ENCODE peak calls at places on chromosomes 7 and 10, in six cellular contexts. E, X, F, G, Z and V are unnamed samples.

GRCh38 chr7:73555411-73555982 is 2.0 kb downstream of the BCL7B start:
- DNase-seq in E (no peak), X (no peak), F (no peak), G (no peak), Z (no peak), V (no peak)

GRCh38 chr7:26153823-26154783 is 2.1 kb downstream of the NFE2L3 start:
- DNase-seq in E (no peak), X (no peak), F (no peak), G (peak; percentile 68), Z (no peak), V (no peak)

GRCh38 chr10:120460776-120461175 is 3.7 kb downstream of the PLPP4 start:
- DNase-seq in E (no peak), X (no peak), F (no peak), G (peak; percentile 54), Z (no peak), V (no peak)

GRCh38 chr7:32785365-32785764 is 106.2 kb downstream of the KBTBD2 start:
- DNase-seq in E (no peak), X (no peak), F (no peak), G (no peak), Z (no peak), V (no peak)

GRCh38 chr10:69345890-69346474 is 67.7 kb downstream of the HK1 start:
- DNase-seq in E (no peak), X (no peak), F (no peak), G (no peak), Z (no peak), V (no peak)

GRCh38 chr10:95335933-95336699 is 45.3 kb upstream of the PDLIM1 start:
- DNase-seq in E (no peak), X (no peak), F (no peak), G (no peak), Z (no peak), V (no peak)

GRCh38 chr7:832968-833424 is 720 bp downstream of the SUN1 start:
- DNase-seq in E (no peak), X (no peak), F (peak; percentile 16), G (no peak), Z (no peak), V (no peak)

GRCh38 chr10:17586741-17587720 is 30.1 kb downstream of the HACD1 start:
- DNase-seq in E (no peak), X (no peak), F (no peak), G (peak; percentile 43), Z (no peak), V (no peak)

GRCh38 chr7:18866359-18867036 is 250.9 kb downstream of the TWIST1 start:
- DNase-seq in E (peak; percentile 4), X (no peak), F (no peak), G (peak; percentile 100), Z (no peak), V (no peak)

GRCh38 chr10:72588266-72588665 is 37.6 kb downstream of the MICU1 start:
- DNase-seq in E (no peak), X (no peak), F (no peak), G (no peak), Z (no peak), V (no peak)

GRCh38 chr7:42082144-42082543 is 154.9 kb downstream of the GLI3 start:
- DNase-seq in E (no peak), X (no peak), F (no peak), G (peak; percentile 84), Z (no peak), V (no peak)

GRCh38 chr10:22701132-22701851 is 13.1 kb downstream of the PIP4K2A start:
- DNase-seq in E (no peak), X (no peak), F (no peak), G (no peak), Z (no peak), V (no peak)

GRCh38 chr7:6251653-6252052 is 20.8 kb downstream of the CYTH3 start:
- DNase-seq in E (no peak), X (no peak), F (no peak), G (no peak), Z (no peak), V (no peak)

GRCh38 chr10:53697038-53697437 is 924.5 kb upstream of the MBL2 start:
- DNase-seq in E (no peak), X (no peak), F (no peak), G (no peak), Z (no peak), V (no peak)

GRCh38 chr7:14846405-14846804 is 56.1 kb downstream of the DGKB start:
- DNase-seq in E (no peak), X (no peak), F (no peak), G (no peak), Z (no peak), V (no peak)

GRCh38 chr10:28806481-28806880 is 129.2 kb downstream of the BAMBI start:
- DNase-seq in E (no peak), X (no peak), F (no peak), G (no peak), Z (no peak), V (no peak)

GRCh38 chr10:51747211-51747610 is 47.8 kb upstream of the CSTF2T start:
- DNase-seq in E (no peak), X (no peak), F (no peak), G (no peak), Z (no peak), V (no peak)

GRCh38 chr10:79092292-79092896 is 23.6 kb downstream of the ZMIZ1 start:
- DNase-seq in E (no peak), X (no peak), F (no peak), G (no peak), Z (no peak), V (no peak)

GRCh38 chr10:72738476-72738875 is 46.5 kb downstream of the MCU start:
- DNase-seq in E (no peak), X (no peak), F (no peak), G (no peak), Z (no peak), V (no peak)

GRCh38 chr7:145169908-145170307 is 334.1 kb upstream of the TPK1 start:
- DNase-seq in E (no peak), X (no peak), F (no peak), G (no peak), Z (no peak), V (no peak)

GRCh38 chr7:47264021-47264651 is 317.8 kb downstream of the TNS3 start:
- DNase-seq in E (no peak), X (no peak), F (no peak), G (no peak), Z (no peak), V (no peak)

GRCh38 chr10:110138197-110138812 is 69.1 kb upstream of the MXI1 start:
- DNase-seq in E (peak; percentile 53), X (no peak), F (no peak), G (peak; percentile 66), Z (no peak), V (no peak)

GRCh38 chr10:127986543-127987466 is 79.9 kb downstream of the PTPRE start:
- DNase-seq in E (no peak), X (no peak), F (no peak), G (no peak), Z (no peak), V (no peak)

GRCh38 chr7:116167177-116167576 is 43.2 kb upstream of the TES start:
- DNase-seq in E (no peak), X (no peak), F (no peak), G (no peak), Z (no peak), V (no peak)

GRCh38 chr10:34157501-34157900 is 657.6 kb downstream of the PARD3 start:
- DNase-seq in E (no peak), X (no peak), F (no peak), G (peak; percentile 45), Z (no peak), V (no peak)

DNA sequence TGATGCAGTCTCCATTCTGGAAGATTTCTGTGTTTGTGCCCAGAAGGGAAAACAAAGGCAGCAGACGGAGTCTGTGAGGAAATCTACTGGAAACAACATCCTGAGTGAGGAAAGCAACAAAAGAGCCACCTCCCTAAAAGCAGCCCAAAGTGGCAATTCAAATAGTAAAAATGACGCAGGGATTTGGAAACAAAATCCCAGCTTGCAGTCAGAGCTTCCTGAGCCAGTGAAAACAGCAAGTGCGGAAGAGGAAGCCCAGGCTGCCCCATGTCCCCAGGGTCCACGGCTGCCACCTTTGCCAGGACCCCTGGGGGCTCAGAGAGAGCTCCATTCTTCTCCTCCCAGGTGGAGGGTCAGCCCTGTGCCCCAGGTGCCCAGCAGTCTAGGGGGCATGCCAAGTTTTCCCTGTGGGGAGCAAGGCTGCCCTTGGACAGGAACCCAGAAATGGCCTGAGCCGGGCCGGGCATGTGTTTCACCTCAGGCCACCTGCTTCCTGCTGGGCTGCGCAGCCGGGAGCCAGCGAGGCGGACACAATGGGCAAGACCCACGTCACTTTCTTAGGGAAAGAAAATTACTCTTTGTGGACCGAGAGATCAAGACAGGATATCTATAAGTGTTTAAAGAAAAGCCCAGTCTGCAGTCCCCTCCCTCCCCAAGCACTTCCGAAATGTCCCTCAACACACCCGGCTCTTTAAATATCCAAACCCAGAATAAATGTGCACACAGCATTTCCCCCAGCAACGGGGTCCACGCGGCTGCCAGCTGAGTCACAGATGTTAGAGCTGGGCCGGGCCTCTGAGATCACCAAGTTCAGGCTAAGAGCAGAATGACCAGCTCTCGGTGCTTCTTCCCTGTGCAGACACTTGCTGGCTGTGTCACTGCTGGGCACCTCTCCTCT is 231.1 kb downstream of the ARHGAP12 start:
- DNase-seq in E (no peak), X (no peak), F (peak; percentile 84), G (peak; percentile 85), Z (peak; percentile 25), V (no peak)
- TF ChIP-seq POLR2A in E (no peak), X (no peak), F (no peak), G (no peak), Z (no peak), V (no peak)

DNA sequence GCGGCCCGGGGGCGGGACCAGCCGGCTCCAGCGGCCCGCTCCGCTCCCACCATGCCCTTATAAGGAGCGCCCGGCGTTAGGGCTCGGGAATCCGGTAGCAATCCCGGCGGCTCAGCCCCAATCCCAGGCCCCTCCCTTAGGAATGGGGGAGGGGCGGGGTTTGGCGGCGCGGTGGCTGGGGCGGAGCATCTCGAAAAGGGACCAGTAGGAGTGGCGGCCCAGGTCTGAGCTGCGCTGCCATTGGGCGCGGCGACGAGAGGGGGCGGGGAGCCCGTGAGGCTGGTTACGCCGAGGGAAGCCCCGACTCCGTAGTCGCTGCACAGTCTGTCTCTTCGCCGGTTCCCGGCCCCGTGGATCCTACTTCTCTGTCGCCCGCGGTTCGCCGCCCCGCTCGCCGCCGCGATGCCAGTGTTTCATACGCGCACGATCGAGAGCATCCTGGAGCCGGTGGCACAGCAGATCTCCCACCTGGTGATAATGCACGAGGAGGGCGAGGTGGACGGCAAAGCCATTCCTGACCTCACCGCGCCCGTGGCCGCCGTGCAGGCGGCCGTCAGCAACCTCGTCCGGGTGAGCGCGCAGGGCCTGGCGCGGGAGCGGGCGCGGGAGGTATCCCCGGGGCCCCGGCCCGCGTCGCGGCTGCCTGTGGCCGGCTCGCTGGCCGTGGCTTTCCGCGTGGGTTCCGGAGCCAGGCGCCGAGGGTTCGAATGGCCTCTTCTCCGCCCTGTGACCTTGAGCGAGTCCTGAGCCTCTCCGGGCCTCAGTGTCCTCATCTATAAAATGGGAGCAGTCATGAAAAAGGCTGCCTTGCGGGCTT is at the start of gene VCL:
- DNase-seq in E (peak; percentile 86), X (peak; percentile 88), F (peak; percentile 99), G (peak; percentile 97), Z (peak; percentile 85), V (peak; percentile 93)
- TF ChIP-seq POLR2A in E (peak; percentile 99), X (peak; percentile 93), F (peak; percentile 89), G (peak; percentile 99), Z (peak; percentile 29), V (peak; percentile 57)

GRCh38 chr7:2641406-2642393 is 9.9 kb downstream of the TTYH3 start:
- DNase-seq in E (no peak), X (no peak), F (peak; percentile 90), G (peak; percentile 97), Z (no peak), V (peak; percentile 68)
- TF ChIP-seq POLR2A in E (no peak), X (no peak), F (no peak), G (peak; percentile 51), Z (no peak), V (no peak)

DNA sequence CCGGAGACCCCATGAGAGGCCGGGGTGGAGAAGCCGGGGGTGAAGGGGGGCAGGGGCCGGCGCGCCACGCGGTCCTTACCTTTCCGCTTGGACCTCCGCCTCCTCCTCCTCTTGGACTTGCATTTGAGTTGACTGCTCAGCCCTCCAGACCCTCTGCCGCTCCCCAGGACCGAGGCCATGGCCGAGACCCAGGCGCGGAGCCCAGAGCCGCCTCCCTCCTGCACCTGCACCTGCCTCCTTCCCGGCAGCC is 428 bp downstream of the ADARB2 start:
- DNase-seq in E (no peak), X (no peak), F (no peak), G (no peak), Z (no peak), V (no peak)
- TF ChIP-seq POLR2A in E (no peak), X (no peak), F (no peak), G (no peak), Z (no peak), V (no peak)